ENCODE peak calls at places on chromosomes 7 and 10, in four cellular contexts. B is psoas muscle, T is testis, Q is dorsolateral prefrontal cortex. I is an unnamed sample.

GRCh38 chr7:69105092-69105491 is 493.2 kb upstream of the AUTS2 start:
- DNase-seq in Q (no peak), B (no peak), T (no peak), I (no peak)

GRCh38 chr10:125104559-125104958 is 55.8 kb downstream of the CTBP2 start:
- DNase-seq in B (no peak), T (no peak), Q (no peak), I (no peak)

GRCh38 chr7:23715099-23715498 is 5.1 kb downstream of the STK31 start:
- DNase-seq in T (no peak), B (no peak), Q (no peak), I (no peak)

GRCh38 chr7:11345621-11346020 is 371.9 kb downstream of the PHF14 start:
- DNase-seq in B (no peak), T (no peak), Q (no peak), I (no peak)

GRCh38 chr7:55099086-55099831 is 80.4 kb downstream of the EGFR start:
- DNase-seq in T (no peak), B (no peak), Q (no peak), I (no peak)

GRCh38 chr7:65216469-65216868 is 157.2 kb upstream of the ZNF92 start:
- DNase-seq in Q (no peak), B (no peak), T (peak), I (peak)

GRCh38 chr10:70162892-70163201 is 7.5 kb downstream of the SAR1A start:
- DNase-seq in B (no peak), Q (no peak), T (no peak), I (no peak)

GRCh38 chr10:30825022-30825421 is 195.5 kb upstream of the LYZL2 start:
- DNase-seq in B (no peak), T (no peak), Q (no peak), I (no peak)

GRCh38 chr7:141369422-141369821 is 181.8 kb upstream of the AGK start:
- DNase-seq in B (no peak), T (peak), Q (no peak), I (peak)

GRCh38 chr10:87861566-87861952 is 1.8 kb downstream of the KLLN start:
- DNase-seq in T (peak), B (peak), Q (peak), I (peak)

GRCh38 chr7:95725170-95725569 is 47.2 kb upstream of the DYNC1I1 start:
- DNase-seq in Q (no peak), B (no peak), T (no peak), I (no peak)
- TF ChIP-seq CTCF in Q (no peak), B (no peak), T (no peak), I (no peak)

DNA sequence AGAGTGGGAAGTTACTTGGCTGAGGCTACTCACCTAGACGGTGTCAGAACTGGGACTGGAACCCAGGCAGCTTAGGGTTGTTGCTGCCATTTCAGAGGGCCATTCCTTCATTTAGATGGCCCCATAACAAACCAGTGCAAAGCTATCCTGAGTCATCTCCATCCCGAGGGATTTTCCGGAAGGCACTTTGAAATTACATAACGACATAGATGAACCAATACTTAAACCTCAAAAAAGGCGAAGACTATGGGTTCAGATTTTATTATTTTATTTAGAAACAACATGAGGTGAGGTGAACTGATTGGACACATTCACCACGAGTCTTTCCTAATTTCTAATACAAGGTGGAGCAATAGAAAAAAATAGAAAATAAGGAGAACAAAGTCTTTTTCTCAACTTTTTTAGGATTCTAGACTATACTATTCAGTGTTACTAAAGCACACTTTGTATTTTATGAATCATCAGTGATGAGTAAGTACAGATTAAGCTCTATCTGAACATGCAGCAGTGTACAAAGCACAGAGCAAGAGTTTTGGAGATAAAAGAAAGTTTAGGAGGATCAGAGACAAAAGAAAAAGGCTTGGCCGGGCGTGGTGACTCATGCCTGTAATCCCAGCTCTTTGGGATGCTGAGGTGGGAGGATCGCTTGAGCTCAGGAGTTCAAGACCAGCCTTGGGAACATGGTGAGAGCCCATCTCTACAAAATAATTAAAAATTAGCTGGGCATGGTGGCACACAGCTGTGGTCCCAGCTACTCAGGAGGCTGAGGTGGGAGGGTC is 79.5 kb upstream of the SVIL start:
- DNase-seq in B (no peak), T (no peak), Q (no peak), I (no peak)
- TF ChIP-seq CTCF in B (no peak), T (no peak), Q (no peak), I (no peak)

DNA sequence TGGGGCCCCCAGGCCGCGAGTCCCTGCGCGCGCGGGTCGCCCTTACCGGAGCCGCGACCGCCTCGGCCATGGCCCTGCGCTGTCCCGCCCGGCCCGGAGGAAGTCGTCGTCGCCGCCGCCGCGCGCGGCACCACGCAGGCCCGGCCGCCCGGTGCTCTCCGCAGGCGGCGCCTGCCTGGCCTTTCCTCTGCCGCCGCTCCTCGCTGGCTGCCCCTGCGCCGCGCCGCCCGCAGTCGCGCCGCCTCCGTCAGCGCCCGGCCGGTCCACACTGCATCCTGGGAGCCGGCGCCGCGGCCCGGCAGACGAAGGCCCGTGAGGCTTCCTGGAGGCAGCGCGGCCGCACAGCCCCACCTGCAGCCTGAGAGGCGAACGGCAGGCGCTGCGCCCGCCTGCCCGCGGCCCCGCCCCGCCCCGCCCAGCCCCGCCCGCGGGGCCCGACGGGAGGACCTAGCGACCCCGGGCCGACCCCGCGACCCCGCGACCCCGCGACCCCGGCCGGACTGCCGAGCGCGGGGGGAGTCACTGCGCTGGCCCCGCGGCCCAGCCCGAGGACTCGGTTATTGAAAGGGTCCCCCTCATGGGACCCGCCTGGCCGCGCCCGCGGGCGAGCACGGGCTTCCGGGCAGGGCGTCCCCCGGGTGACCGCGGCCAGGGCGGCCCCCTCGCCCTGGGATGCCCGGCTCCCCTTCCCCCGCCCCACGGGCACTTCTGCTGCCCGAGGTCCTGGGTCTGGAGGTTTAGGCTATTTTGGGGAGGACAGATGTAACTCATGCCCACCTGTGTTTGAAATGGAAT is at the start of gene ZNF746:
- DNase-seq in B (peak), Q (peak), T (peak), I (peak)
- TF ChIP-seq CTCF in B (peak), Q (peak), T (peak), I (peak)

DNA sequence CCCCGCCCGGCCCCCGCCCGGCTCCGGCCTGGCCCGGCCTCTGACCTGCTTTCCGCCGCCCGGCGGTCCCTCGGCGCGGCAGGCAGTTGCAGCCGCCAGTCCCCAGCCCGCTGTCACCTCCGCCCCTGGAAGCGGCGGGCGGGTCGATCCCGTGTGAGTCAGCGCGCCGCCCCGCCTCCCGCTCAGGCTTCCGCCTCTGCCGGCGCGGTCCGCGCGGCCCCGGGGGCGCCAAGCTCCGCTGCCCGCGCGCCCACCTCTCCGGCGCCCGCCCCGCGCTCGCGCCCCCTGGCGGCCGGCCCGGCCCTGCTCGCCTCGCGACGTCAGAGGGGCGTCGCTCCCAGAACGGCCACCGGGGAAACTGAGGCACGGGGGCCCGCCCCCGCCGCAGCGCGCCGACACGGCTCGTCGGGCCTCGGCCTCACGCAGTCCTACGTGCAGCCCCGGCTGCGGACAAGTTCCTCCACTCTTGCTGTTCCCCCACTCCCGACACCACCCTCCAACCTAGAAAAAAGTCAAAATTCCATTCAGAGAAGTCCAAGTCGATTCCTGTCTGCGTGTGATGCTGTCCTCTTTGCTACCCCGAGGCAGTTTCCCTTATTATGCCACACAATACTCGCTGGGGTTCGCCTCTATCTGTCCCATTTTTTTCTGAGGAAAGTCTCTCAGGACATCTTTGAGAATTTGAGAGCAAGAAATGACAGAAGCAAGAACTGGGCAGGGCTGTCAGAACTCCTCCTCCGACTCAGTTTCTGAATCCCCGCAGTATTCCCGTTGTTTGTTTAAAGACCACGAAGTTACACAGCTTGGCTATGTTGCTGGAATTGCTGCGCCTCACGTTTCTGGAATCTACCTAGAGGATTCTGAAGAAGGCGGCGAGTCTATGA is at the start of gene DNMBP:
- DNase-seq in Q (peak), T (peak), B (peak), I (peak)
- TF ChIP-seq CTCF in Q (peak), T (peak), B (peak), I (no peak)

GRCh38 chr10:113052076-113052830 is 102.2 kb downstream of the TCF7L2 start:
- DNase-seq in Q (no peak), B (no peak), T (no peak), I (no peak)
- TF ChIP-seq CTCF in Q (no peak), B (peak), T (no peak), I (no peak)

GRCh38 chr7:47580811-47581331 is 1.0 kb downstream of the TNS3 start:
- DNase-seq in T (peak), B (no peak), Q (no peak), I (peak)
- TF ChIP-seq CTCF in T (no peak), B (no peak), Q (no peak), I (no peak)